ENCODE peak calls at places on chromosome 1, in five cellular contexts. A is K562, H is A549, F is endothelial cell of umbilical vein, J is GM12878. X is an unnamed sample.

GRCh38 chr1:11391327-11391726 is 87.6 kb upstream of the DISP3 start:
- DNase-seq in A (no peak), H (no peak), F (no peak), J (no peak), X (no peak)

GRCh38 chr1:206952182-206952581 is 5.9 kb upstream of the PIGR start:
- DNase-seq in A (peak), H (peak), F (no peak), J (no peak), X (peak)

GRCh38 chr1:236603896-236604217 is 459 bp downstream of the HEATR1 start:
- DNase-seq in A (peak), H (peak), F (no peak), J (no peak), X (no peak)

GRCh38 chr1:198024782-198025181 is 107.6 kb downstream of the LHX9 start:
- DNase-seq in A (no peak), H (no peak), F (no peak), J (no peak), X (no peak)

GRCh38 chr1:220487297-220487820 is 40.6 kb upstream of the MARK1 start:
- DNase-seq in A (peak), H (no peak), F (peak), J (no peak), X (peak)

GRCh38 chr1:223772771-223773160 is 60.4 kb downstream of the CAPN2 start:
- DNase-seq in A (no peak), H (no peak), F (no peak), J (no peak), X (no peak)

GRCh38 chr1:29052951-29053350 is 70.8 kb downstream of the TMEM200B start:
- DNase-seq in A (no peak), H (no peak), F (no peak), J (no peak), X (no peak)

GRCh38 chr1:56473582-56474270 is 105.6 kb downstream of the PLPP3 start:
- DNase-seq in A (no peak), H (no peak), F (no peak), J (no peak), X (no peak)

GRCh38 chr1:187787696-187788095 is 958.9 kb downstream of the PLA2G4A start:
- DNase-seq in A (no peak), H (no peak), F (no peak), J (no peak), X (no peak)

GRCh38 chr1:85502625-85503083 is 37.7 kb upstream of the DDAH1 start:
- DNase-seq in A (peak), H (peak), F (peak), J (no peak), X (peak)

GRCh38 chr1:207838156-207839082 is 72.5 kb downstream of the CD34 start:
- DNase-seq in A (peak), H (no peak), F (no peak), J (no peak), X (no peak)

GRCh38 chr1:15848929-15849774 is 1.6 kb downstream of the SPEN start:
- DNase-seq in A (peak), H (peak), F (peak), J (no peak), X (peak)

GRCh38 chr1:227944931-227945890 is 2.5 kb downstream of the WNT9A start:
- DNase-seq in A (no peak), H (no peak), F (no peak), J (no peak), X (no peak)

GRCh38 chr1:29145739-29146437 is 22.2 kb upstream of the TMEM200B start:
- DNase-seq in A (no peak), H (peak), F (no peak), J (no peak), X (no peak)

GRCh38 chr1:28601696-28602095 is 9.6 kb downstream of the RAB42 start:
- DNase-seq in A (no peak), H (no peak), F (peak), J (no peak), X (no peak)

GRCh38 chr1:51203121-51203873 is 32.8 kb upstream of the RNF11 start:
- DNase-seq in A (no peak), H (no peak), F (no peak), J (peak), X (no peak)

GRCh38 chr1:162315673-162316072 is 61.0 kb downstream of the SPATA46 start:
- DNase-seq in A (no peak), H (no peak), F (no peak), J (no peak), X (no peak)

GRCh38 chr1:205577874-205578658 is 53.7 kb downstream of the ELK4 start:
- DNase-seq in A (no peak), H (no peak), F (no peak), J (no peak), X (no peak)

GRCh38 chr1:225987491-225988316 is 11.4 kb downstream of the SDE2 start:
- DNase-seq in A (peak), H (peak), F (peak), J (no peak), X (peak)

GRCh38 chr1:53561488-53562115 is 102.4 kb downstream of the DMRTB1 start:
- DNase-seq in A (no peak), H (no peak), F (no peak), J (no peak), X (no peak)

GRCh38 chr1:234934611-234935033 is 194.0 kb downstream of the TOMM20 start:
- DNase-seq in A (no peak), H (no peak), F (no peak), J (no peak), X (peak)

GRCh38 chr1:214660900-214661299 is 57.9 kb downstream of the CENPF start:
- DNase-seq in A (no peak), H (no peak), F (peak), J (no peak), X (no peak)

GRCh38 chr1:85850238-85850637 is 142.0 kb upstream of the ZNHIT6 start:
- DNase-seq in A (no peak), H (peak), F (peak), J (no peak), X (no peak)

GRCh38 chr1:1969953-1970716 is 33.5 kb downstream of the CFAP74 start:
- DNase-seq in A (no peak), H (no peak), F (no peak), J (no peak), X (no peak)

GRCh38 chr1:20644416-20644815 is 11.2 kb downstream of the PINK1 start:
- DNase-seq in A (no peak), H (no peak), F (no peak), J (no peak), X (no peak)

GRCh38 chr1:112358798-112359408 is 37.1 kb upstream of the CTTNBP2NL start:
- DNase-seq in A (peak), H (peak), F (peak), J (no peak), X (peak)

GRCh38 chr1:152252157-152252556 is 28.2 kb upstream of the HRNR start:
- DNase-seq in A (no peak), H (no peak), F (no peak), J (no peak), X (no peak)

GRCh38 chr1:153773004-153773921 is 1.9 kb upstream of the SLC27A3 start:
- DNase-seq in A (no peak), H (no peak), F (peak), J (no peak), X (peak)

GRCh38 chr1:248906741-248907661 is 966 bp downstream of the PGBD2 start:
- DNase-seq in A (no peak), H (no peak), F (no peak), J (no peak), X (no peak)

GRCh38 chr1:151992345-151993083 is 1.1 kb downstream of the S100A10 start:
- DNase-seq in A (peak), H (peak), F (peak), J (no peak), X (peak)

GRCh38 chr1:72230746-72231145 is 51.6 kb downstream of the NEGR1 start:
- DNase-seq in A (no peak), H (no peak), F (peak), J (no peak), X (no peak)

GRCh38 chr1:183166439-183166838 is 19.6 kb upstream of the LAMC2 start:
- DNase-seq in A (no peak), H (no peak), F (no peak), J (no peak), X (no peak)

GRCh38 chr1:27686223-27686990 is 14.4 kb upstream of the IFI6 start:
- DNase-seq in A (no peak), H (no peak), F (no peak), J (no peak), X (no peak)

GRCh38 chr1:223482766-223483165 is 89.6 kb downstream of the CCDC185 start:
- DNase-seq in A (no peak), H (no peak), F (no peak), J (no peak), X (peak)

GRCh38 chr1:173015629-173016028 is 35.1 kb downstream of the TNFSF18 start:
- DNase-seq in A (no peak), H (no peak), F (no peak), J (no peak), X (peak)

GRCh38 chr1:160308451-160309182 is 23.7 kb upstream of the PEX19 start:
- DNase-seq in A (no peak), H (no peak), F (no peak), J (no peak), X (no peak)

GRCh38 chr1:6121651-6122370 is 58.3 kb downstream of the CHD5 start:
- DNase-seq in A (no peak), H (no peak), F (no peak), J (no peak), X (no peak)

GRCh38 chr1:30798389-30798951 is 40.9 kb upstream of the LAPTM5 start:
- DNase-seq in A (no peak), H (no peak), F (no peak), J (no peak), X (no peak)

GRCh38 chr1:71828431-71829012 is 453.8 kb downstream of the NEGR1 start:
- DNase-seq in A (no peak), H (no peak), F (no peak), J (no peak), X (no peak)

GRCh38 chr1:95371666-95372320 is 137.8 kb downstream of the RWDD3 start:
- DNase-seq in A (no peak), H (no peak), F (no peak), J (no peak), X (no peak)

GRCh38 chr1:95368178-95368577 is 134.2 kb downstream of the RWDD3 start:
- DNase-seq in A (no peak), H (no peak), F (no peak), J (no peak), X (no peak)

GRCh38 chr1:95369985-95370670 is 136.1 kb downstream of the RWDD3 start:
- DNase-seq in A (peak), H (no peak), F (no peak), J (no peak), X (peak)

GRCh38 chr1:95366498-95366897 is 132.5 kb downstream of the RWDD3 start:
- DNase-seq in A (no peak), H (no peak), F (no peak), J (no peak), X (no peak)

GRCh38 chr1:95370671-95370992 is 136.6 kb downstream of the RWDD3 start:
- DNase-seq in A (no peak), H (no peak), F (no peak), J (no peak), X (no peak)
- TF ChIP-seq POLR2A in A (no peak), H (no peak), F (no peak), J (no peak), X (no peak)

DNA sequence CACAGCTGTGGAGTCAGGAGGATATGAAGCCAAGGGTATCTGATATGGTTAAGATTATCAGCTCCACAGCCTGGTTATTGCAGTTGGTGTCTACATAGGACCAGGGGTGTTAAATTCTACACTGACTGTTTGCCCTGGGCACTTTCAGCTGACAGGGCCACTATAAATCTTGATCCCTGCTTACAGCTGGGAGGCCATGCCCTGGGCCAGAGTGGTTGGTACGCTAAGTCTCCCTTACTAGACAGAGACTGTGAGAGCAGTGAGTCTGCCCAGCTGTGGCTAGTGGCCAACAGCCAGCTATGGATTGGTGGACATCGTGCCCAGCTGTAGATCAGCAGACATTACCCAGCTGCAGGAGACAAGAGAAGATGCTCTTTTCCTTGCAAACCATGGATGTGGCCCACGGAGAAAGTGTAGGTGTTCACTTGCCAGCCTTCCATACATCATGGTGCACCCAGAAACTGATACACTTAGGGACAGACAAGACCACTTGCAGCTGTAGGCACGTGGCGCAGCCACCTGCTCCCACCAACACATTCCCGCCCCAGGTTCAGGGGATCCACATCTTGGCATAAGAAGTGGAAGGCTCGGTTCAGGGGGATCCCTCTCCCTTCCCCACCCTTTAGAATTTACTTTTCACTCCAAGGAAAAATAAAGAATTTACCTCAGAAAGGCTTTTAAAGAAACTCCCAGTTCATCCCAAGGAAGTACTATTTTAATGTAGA is 16.5 kb upstream of the PAX7 start:
- DNase-seq in A (no peak), H (no peak), F (no peak), J (no peak), X (no peak)
- TF ChIP-seq MYC in A (no peak), H (no peak), F (no peak), J (no peak), X (no peak)

DNA sequence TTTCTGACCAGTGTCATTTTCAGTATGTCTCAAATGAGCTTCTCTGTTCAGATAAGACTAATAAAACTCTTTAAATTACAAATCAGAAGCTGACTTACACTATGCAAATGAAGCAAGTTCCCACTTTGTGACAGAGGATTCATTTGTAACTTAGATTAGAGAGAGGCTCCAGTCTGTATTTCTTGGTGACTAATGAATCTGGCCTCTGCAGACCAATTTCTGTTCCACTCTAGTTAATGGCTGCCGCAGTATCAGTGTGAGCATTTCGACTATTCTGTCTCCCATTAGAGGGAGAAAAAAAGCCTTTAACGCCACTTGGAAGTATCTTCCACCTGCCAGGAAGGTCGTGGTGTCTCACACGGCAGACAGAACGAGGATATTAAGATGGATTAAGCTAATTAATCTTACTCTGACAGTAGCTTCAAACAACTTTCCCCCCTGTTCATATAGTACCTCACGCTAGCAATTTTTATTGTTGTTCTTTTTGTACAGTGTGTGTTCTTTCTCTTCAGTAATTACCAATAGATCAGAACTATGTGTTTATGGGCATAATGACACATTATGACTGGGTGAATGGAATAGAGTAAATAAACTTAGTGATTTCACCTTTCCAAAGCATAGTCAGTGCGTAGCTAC is 153.8 kb downstream of the ADGRL2 start:
- DNase-seq in A (no peak), H (no peak), F (no peak), J (no peak), X (no peak)
- TF ChIP-seq CTCF in A (no peak), H (no peak), F (no peak), J (no peak), X (no peak)

DNA sequence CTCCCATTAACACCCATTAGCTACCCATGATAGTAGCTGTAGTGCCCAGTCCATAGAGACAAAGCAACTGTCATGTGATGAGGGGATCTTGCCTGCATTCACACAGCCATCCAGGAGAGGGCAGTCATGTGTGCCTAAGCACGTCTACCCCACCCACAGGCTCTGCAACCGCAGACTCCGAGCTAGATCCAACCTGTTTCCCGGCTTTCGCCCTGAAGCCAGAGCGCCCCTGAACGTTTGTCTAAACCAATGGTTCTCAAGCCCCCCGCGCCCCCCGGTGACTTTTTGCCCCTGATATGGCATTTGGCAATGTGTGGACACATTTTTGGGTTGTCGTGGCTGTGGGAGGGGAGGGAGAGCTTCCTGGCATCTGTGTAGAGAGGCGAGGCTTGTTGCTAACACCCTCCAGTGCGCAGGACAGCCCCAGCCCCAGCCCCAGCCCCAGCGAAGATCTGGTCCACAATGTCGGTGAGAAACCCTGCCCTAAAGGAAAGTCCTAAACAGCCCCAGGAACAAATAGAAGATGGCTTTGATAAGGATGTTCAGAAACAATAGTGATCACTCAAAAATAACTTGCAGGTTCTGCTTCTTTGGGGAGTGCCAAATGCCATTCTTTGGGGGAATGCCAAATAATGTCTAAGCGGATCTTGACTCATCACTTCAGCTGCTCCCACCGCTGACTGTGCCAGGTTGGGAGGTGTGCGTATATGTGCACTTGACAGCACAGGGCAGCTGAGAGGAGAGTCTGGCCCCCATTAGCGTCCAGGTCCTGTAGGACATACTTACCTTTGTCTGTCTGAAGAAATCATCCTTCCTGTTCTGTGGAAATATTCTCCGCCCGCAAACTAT is 34.5 kb downstream of the SLC44A3 start:
- DNase-seq in A (peak), H (peak), F (peak), J (peak), X (peak)
- TF ChIP-seq POLR2A in A (no peak), H (no peak), F (peak), J (no peak), X (no peak)

GRCh38 chr1:58316141-58316540 is 230.4 kb downstream of the OMA1 start:
- DNase-seq in A (no peak), H (no peak), F (no peak), J (no peak), X (no peak)

GRCh38 chr1:58318157-58318665 is 228.3 kb downstream of the OMA1 start:
- DNase-seq in A (no peak), H (no peak), F (no peak), J (no peak), X (no peak)

GRCh38 chr1:58317694-58318093 is 228.8 kb downstream of the OMA1 start:
- DNase-seq in A (no peak), H (no peak), F (no peak), J (no peak), X (no peak)

DNA sequence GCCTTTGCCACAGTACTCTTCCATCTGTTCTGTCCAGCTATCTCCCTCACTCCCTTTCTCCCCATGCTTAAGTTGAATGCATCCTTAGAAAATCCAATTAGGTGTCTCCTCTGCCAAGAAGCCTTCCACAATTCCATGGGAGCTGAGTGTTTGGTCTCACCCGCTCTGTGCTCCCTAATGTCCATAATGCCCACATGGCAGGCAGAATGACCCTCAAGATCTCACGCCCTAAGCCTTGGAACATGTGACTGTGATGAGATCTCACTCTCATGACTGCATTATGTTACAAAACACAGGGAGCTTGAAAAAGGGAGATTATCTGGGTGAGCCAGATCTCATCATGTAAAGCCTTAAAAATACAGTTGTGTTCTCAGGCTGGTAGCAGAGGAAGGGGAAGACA is 229.4 kb downstream of the OMA1 start:
- DNase-seq in A (no peak), H (no peak), F (no peak), J (no peak), X (no peak)
- TF ChIP-seq MYC in A (no peak), H (no peak), F (no peak), J (no peak), X (no peak)

GRCh38 chr1:114250683-114251572 is 97.3 kb upstream of the SYT6 start:
- DNase-seq in A (no peak), H (no peak), F (no peak), J (no peak), X (no peak)
- TF ChIP-seq CTCF in A (no peak), H (no peak), F (no peak), J (no peak), X (no peak)